ENCODE peak calls at places on chromosomes 5 and 9, in five cellular contexts. D, J, H, R and V are unnamed samples.

GRCh38 chr9:76699966-76700365 is 64.3 kb upstream of the PCA3 start:
- DNase-seq in D (no peak), J (no peak), H (no peak), R (no peak), V (no peak)

GRCh38 chr5:2538169-2538568 is 213.3 kb downstream of the IRX2 start:
- DNase-seq in D (no peak), J (no peak), H (no peak), R (peak; percentile 41), V (no peak)

GRCh38 chr5:117719413-117719812 is 1144.8 kb upstream of the SEMA6A start:
- DNase-seq in D (no peak), J (no peak), H (no peak), R (no peak), V (no peak)

GRCh38 chr5:10596310-10596703 is 32.4 kb downstream of the ANKRD33B start:
- DNase-seq in D (no peak), J (no peak), H (no peak), R (no peak), V (no peak)

GRCh38 chr9:108478431-108478837 is 377.4 kb downstream of the ACTL7B start:
- DNase-seq in D (no peak), J (peak; percentile 73), H (no peak), R (no peak), V (no peak)

GRCh38 chr9:79583957-79584654 is 12.3 kb downstream of the TLE4 start:
- DNase-seq in D (peak; percentile 96), J (no peak), H (no peak), R (no peak), V (no peak)

GRCh38 chr9:86983260-86984255 is 36.3 kb upstream of the GAS1 start:
- DNase-seq in D (no peak), J (no peak), H (no peak), R (no peak), V (no peak)

GRCh38 chr5:169417676-169418075 is 116.7 kb upstream of the SLIT3 start:
- DNase-seq in D (no peak), J (no peak), H (no peak), R (no peak), V (no peak)

GRCh38 chr5:11050596-11051304 is 289.7 kb upstream of the DAP start:
- DNase-seq in D (no peak), J (no peak), H (no peak), R (no peak), V (no peak)

GRCh38 chr5:96844476-96844990 is 31.8 kb upstream of the ERAP2 start:
- DNase-seq in D (peak; percentile 34), J (no peak), H (no peak), R (no peak), V (no peak)